ENCODE peak calls at places on chromosomes 2 and 18, in six cellular contexts. J is nephron progenitor cell, S is left ventricle myocardium inferior, I is heart right ventricle, Q is GM13976, N is kidney epithelial cell. X is an unnamed sample.
A peak's percentile ranks its signal among the peaks of the same experiment; 100 is the strongest.

GRCh38 chr2:27282892-27283291 is 663 bp downstream of the TRIM54 start:
- DNase-seq in S (no peak), Q (no peak), N (no peak), J (no peak), I (no peak), X (no peak)

GRCh38 chr18:73879771-73880170 is 267.9 kb downstream of the FBXO15 start:
- DNase-seq in N (no peak), J (no peak), I (no peak), S (no peak), Q (no peak), X (no peak)

GRCh38 chr2:186484062-186484735 is 1.9 kb upstream of the ZC3H15 start:
- DNase-seq in J (no peak), I (no peak), S (no peak), N (no peak), Q (no peak), X (no peak)

GRCh38 chr2:49251766-49252165 is 97.5 kb upstream of the FSHR start:
- DNase-seq in N (peak; percentile 12), Q (no peak), I (no peak), J (no peak), S (no peak), X (no peak)

GRCh38 chr18:1308686-1309085 is 404.0 kb downstream of the ADCYAP1 start:
- DNase-seq in J (no peak), N (no peak), S (no peak), Q (no peak), I (no peak), X (no peak)

GRCh38 chr18:46555724-46556123 is 101.3 kb downstream of the LOXHD1 start:
- DNase-seq in N (no peak), Q (peak; percentile 67), S (peak; percentile 33), J (peak; percentile 35), I (peak; percentile 11), X (peak; percentile 64)

GRCh38 chr2:50196775-50197482 is 835.0 kb downstream of the NRXN1 start:
- DNase-seq in I (no peak), S (no peak), J (no peak), Q (no peak), N (no peak), X (no peak)

GRCh38 chr2:69375494-69376353 is 11.3 kb downstream of the GFPT1 start:
- DNase-seq in S (no peak), J (no peak), N (no peak), I (no peak), Q (peak; percentile 47), X (peak; percentile 33)

GRCh38 chr2:56741601-56742102 is 557.9 kb downstream of the CCDC85A start:
- DNase-seq in J (no peak), N (peak; percentile 77), Q (no peak), I (no peak), S (peak; percentile 16), X (no peak)

GRCh38 chr18:63254716-63255399 is 64.7 kb downstream of the BCL2 start:
- DNase-seq in J (no peak), Q (no peak), I (no peak), N (no peak), S (no peak), X (no peak)

GRCh38 chr2:190551928-190552327 is 17.4 kb upstream of the NEMP2 start:
- DNase-seq in S (no peak), I (no peak), Q (peak; percentile 37), J (no peak), N (no peak), X (no peak)

GRCh38 chr2:64025741-64026140 is 6.5 kb upstream of the VPS54 start:
- DNase-seq in J (no peak), I (no peak), N (no peak), Q (no peak), S (no peak), X (no peak)

GRCh38 chr18:72427721-72428120 is 116.4 kb downstream of the CBLN2 start:
- DNase-seq in J (no peak), Q (no peak), N (no peak), I (no peak), S (no peak), X (no peak)

GRCh38 chr2:3223080-3223923 is 154.3 kb downstream of the EIPR1 start:
- DNase-seq in Q (peak; percentile 86), S (no peak), N (peak; percentile 7), I (no peak), J (no peak), X (peak; percentile 76)

GRCh38 chr2:223765221-223765775 is 72.1 kb downstream of the AP1S3 start:
- DNase-seq in S (no peak), N (no peak), I (no peak), J (no peak), Q (no peak), X (no peak)

GRCh38 chr18:67893896-67894295 is 377.4 kb upstream of the DSEL start:
- DNase-seq in Q (no peak), S (no peak), N (no peak), J (no peak), I (no peak), X (no peak)

GRCh38 chr2:133790706-133791105 is 222.4 kb upstream of the NCKAP5 start:
- DNase-seq in J (no peak), S (no peak), I (no peak), N (no peak), Q (no peak), X (no peak)

DNA sequence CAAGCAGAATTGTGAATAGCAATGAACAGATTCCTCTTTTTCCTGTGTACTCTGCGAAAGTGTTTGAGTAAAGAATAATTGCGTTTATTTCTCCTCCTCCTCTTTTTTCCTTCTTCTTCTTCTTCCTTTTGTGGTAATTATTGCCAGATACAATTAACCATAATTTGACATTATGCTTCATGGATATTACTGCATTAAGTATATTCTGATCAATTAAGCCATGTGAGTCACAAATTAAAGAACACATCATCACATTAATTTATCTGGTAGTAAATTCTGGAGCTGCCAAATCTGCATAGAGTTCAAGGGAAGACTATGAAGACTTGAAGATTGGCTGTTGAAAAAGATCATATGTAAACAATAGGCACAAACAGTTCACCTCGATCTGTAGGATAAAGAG is 72.9 kb upstream of the TFPI start:
- DNase-seq in Q (no peak), S (no peak), J (no peak), I (no peak), N (no peak), X (no peak)
- TF ChIP-seq CTCF in Q (no peak), S (no peak), J (no peak), I (no peak), N (no peak), X (no peak)

DNA sequence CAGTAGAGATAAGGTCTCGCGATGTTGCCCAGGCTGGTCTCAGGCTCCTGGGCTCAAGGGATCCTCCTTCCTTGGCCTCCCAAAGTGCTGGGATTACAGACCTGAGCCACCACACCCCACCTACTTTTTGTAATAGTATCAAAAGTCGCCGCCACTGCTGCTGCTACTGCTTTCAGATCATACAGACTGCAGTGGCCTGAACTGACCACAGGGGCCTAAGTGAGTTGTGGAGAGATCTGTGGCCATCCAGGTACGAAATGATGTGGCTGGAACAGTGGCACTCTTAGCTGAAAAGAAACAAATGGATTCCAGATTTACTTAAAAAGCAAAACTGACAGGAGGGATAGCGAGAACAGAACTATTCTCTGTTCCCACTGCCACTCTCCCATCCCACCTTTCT is 32.9 kb upstream of the POMC start:
- DNase-seq in Q (peak; percentile 36), S (no peak), I (no peak), N (no peak), J (no peak), X (no peak)
- TF ChIP-seq CTCF in Q (no peak), S (peak; percentile 17), I (no peak), N (peak; percentile 27), J (peak; percentile 26), X (peak; percentile 27)

GRCh38 chr2:57882895-57883515 is 163.6 kb upstream of the VRK2 start:
- DNase-seq in Q (no peak), N (no peak), S (no peak), J (no peak), I (no peak), X (no peak)
- TF ChIP-seq CTCF in Q (no peak), N (no peak), S (no peak), J (no peak), I (no peak), X (no peak)

GRCh38 chr2:236208281-236208900 is 40.2 kb upstream of the GBX2 start:
- DNase-seq in I (no peak), N (no peak), J (peak; percentile 38), S (no peak), Q (no peak), X (no peak)

GRCh38 chr2:236211281-236211680 is 43.1 kb upstream of the GBX2 start:
- DNase-seq in S (no peak), J (peak; percentile 37), Q (no peak), N (no peak), I (no peak), X (no peak)

GRCh38 chr2:236210536-236210935 is 42.4 kb upstream of the GBX2 start:
- DNase-seq in I (no peak), S (no peak), N (no peak), J (no peak), Q (no peak), X (no peak)

GRCh38 chr2:236209996-236210395 is 41.8 kb upstream of the GBX2 start:
- DNase-seq in N (no peak), Q (no peak), I (no peak), S (no peak), J (no peak), X (no peak)

GRCh38 chr2:236209535-236209934 is 41.3 kb upstream of the GBX2 start:
- DNase-seq in I (no peak), S (no peak), Q (no peak), N (no peak), J (no peak), X (no peak)
- TF ChIP-seq CTCF in I (no peak), S (no peak), Q (no peak), N (no peak), J (no peak), X (no peak)